ENCODE peak calls at places on chromosomes 4 and X, in nine cellular contexts. Q, N, G, E, D, Y, M, J and R are unnamed samples.

GRCh38 chrX:122113376-122113775 is 1066.0 kb downstream of the GLUD2 start:
- DNase-seq in Q (no peak), G (peak), N (no peak), E (no peak), J (no peak), D (no peak), Y (no peak), M (peak), R (no peak)

GRCh38 chrX:15874672-15875071 is 20.1 kb upstream of the AP1S2 start:
- DNase-seq in M (peak), Y (no peak), N (no peak), D (no peak), Q (no peak), J (no peak), E (no peak), G (no peak), R (no peak)

GRCh38 chr4:164779811-164780216 is 25.9 kb downstream of the SMIM31 start:
- DNase-seq in Q (peak), Y (peak), J (no peak), M (peak), N (peak), E (peak), D (no peak), G (peak), R (no peak)

GRCh38 chr4:106569151-106570029 is 200.8 kb upstream of the GIMD1 start:
- DNase-seq in Q (no peak), D (no peak), M (no peak), G (no peak), N (peak), Y (no peak), E (no peak), J (no peak), R (no peak)

GRCh38 chr4:83113429-83113786 is 1.1 kb downstream of the PLAC8 start:
- DNase-seq in Y (no peak), N (no peak), E (no peak), J (no peak), Q (no peak), G (no peak), M (no peak), D (no peak), R (no peak)

GRCh38 chr4:7703669-7704068 is 236.0 kb downstream of the AFAP1 start:
- DNase-seq in N (no peak), J (no peak), D (no peak), Q (no peak), G (no peak), E (no peak), Y (no peak), M (no peak), R (no peak)

GRCh38 chrX:135572436-135572835 is 52.0 kb downstream of the INTS6L start:
- DNase-seq in Y (no peak), E (no peak), D (no peak), J (no peak), Q (no peak), N (peak), G (no peak), M (no peak), R (no peak)

GRCh38 chrX:821311-822178 is 191.0 kb downstream of the SHOX start:
- DNase-seq in Q (no peak), Y (no peak), J (no peak), E (no peak), M (no peak), G (no peak), N (no peak), D (no peak), R (no peak)

GRCh38 chr4:68373513-68373912 is 23.6 kb upstream of the YTHDC1 start:
- DNase-seq in M (peak), Y (peak), N (peak), G (peak), J (peak), D (no peak), E (peak), Q (no peak), R (no peak)

GRCh38 chr4:111154924-111155323 is 532.0 kb upstream of the PITX2 start:
- DNase-seq in Y (no peak), J (no peak), D (no peak), N (no peak), M (no peak), E (no peak), G (no peak), Q (no peak), R (no peak)